ENCODE peak calls at places on chromosomes 3 and 15, in five cellular contexts. B is upper lobe of right lung, X is heart right ventricle, K is thyroid gland, O is lower leg skin. G is an unnamed sample.

GRCh38 chr3:162765524-162765923 is 1268.9 kb downstream of the OTOL1 start:
- DNase-seq in O (no peak), B (no peak), K (no peak), X (no peak), G (no peak)

GRCh38 chr15:95304116-95304873 is 1026.2 kb upstream of the NR2F2 start:
- DNase-seq in B (no peak), O (no peak), K (no peak), X (no peak), G (no peak)

GRCh38 chr15:92801774-92802464 is 98.2 kb upstream of the CHD2 start:
- DNase-seq in B (peak), O (peak), K (no peak), X (peak), G (peak)

GRCh38 chr3:56758539-56758981 is 43.2 kb downstream of the ARHGEF3 start:
- DNase-seq in X (no peak), O (peak), K (peak), B (no peak), G (no peak)

GRCh38 chr3:153289334-153289808 is 127.3 kb downstream of the RAP2B start:
- DNase-seq in X (no peak), B (no peak), K (no peak), O (no peak), G (no peak)

GRCh38 chr3:184479426-184480126 is 82.0 kb upstream of the EPHB3 start:
- DNase-seq in X (no peak), K (no peak), O (no peak), B (no peak), G (no peak)

GRCh38 chr3:72379500-72380187 is 468.6 kb downstream of the SHQ1 start:
- DNase-seq in X (no peak), B (no peak), K (no peak), O (no peak), G (no peak)

GRCh38 chr3:194880940-194881925 is 195.6 kb downstream of the FAM43A start:
- DNase-seq in X (no peak), O (no peak), K (no peak), B (no peak), G (no peak)

GRCh38 chr3:138259126-138259525 is 70.5 kb downstream of the NME9 start:
- DNase-seq in B (no peak), K (no peak), X (no peak), O (no peak), G (no peak)
- H3K4me3 ChIP-seq in B (no peak), K (no peak), X (no peak), O (no peak), G (no peak)

DNA sequence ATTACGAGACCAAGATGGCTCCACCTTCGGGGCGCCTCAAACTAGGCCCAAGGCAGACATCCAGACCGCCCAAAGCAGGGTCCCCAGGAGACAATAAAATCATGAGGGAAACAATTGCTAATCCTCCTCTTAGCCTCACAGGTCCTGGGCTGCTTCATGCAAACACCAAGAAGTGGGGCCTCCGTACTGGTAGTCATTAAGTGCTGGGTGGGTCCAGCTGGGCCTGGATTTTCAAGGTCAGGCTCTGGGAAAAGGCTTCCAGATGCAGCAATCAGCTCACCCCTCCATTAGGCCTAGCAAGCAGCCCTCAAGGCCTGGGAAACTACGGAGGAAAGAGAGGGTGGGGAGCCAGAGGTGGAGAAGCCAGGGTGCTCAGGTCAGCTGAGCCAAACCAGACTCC is 634 bp downstream of the FBXL22 start:
- DNase-seq in K (no peak), X (no peak), O (no peak), B (no peak), G (no peak)
- H3K4me3 ChIP-seq in K (no peak), X (peak), O (no peak), B (peak), G (peak)

GRCh38 chr3:186821429-186822367 is 15.4 kb upstream of the RFC4 start:
- DNase-seq in X (no peak), O (no peak), B (no peak), K (no peak), G (no peak)
- H3K4me3 ChIP-seq in X (no peak), O (no peak), B (no peak), K (no peak), G (no peak)

GRCh38 chr3:487580-487979 is 291.0 kb downstream of the CHL1 start:
- DNase-seq in B (no peak), K (no peak), X (no peak), O (no peak), G (no peak)

GRCh38 chr3:494190-494589 is 297.6 kb downstream of the CHL1 start:
- DNase-seq in B (no peak), O (no peak), X (no peak), K (no peak), G (no peak)

DNA sequence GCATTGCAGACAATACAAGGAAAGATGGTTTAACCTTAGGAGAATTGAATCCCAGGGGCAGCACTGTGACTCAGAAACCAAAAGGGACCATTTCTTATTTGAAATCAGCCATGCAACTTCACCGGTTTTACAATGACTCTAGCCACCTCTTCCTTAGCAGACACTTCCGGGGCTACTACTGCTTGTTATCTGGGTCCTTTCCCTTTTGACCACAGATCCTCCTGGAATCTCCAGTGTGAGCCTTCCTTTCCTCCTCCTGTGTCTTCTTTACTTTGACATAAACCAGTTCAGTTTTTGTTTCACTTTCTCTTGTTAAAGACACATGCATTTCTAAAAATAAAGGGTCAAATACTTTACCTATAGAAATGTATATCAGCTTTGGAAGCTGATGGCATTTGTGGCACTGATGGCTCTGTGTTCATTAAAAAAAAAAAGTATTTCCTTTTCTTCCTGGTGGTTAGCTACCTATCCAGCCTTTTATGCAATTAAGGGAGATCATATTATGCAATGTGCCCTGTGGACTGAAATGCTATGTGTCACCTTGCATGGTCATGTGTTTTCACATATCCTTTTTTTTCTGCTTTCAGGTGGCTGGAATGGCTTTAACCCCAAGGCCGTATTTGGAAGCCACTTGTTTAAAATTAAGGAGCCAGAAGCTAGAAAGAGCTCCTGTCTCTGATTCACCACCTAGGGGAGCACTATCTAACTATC is 296.2 kb downstream of the CHL1 start:
- DNase-seq in B (no peak), K (no peak), O (no peak), X (no peak), G (no peak)
- H3K4me3 ChIP-seq in B (no peak), K (no peak), O (no peak), X (no peak), G (no peak)

DNA sequence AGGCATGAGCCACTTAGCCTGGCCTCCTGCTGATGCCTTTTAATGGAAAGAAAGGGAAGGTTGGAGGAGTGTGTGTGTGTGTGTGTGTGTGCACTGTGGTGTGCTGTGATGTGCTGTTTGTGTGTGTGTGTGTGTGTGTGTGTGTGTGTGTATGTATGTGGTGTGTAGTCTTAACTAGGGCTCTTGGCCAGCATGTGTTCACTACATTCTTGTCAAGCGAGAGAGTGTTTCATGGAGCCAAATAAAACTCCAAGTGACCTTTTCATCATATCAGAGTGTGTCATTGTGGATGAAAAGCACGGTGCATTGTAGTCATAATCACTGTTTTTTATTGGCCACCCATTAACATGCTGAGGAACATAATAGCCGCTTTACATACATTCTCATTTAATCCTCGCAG is 30.8 kb upstream of the BHLHE40 start:
- DNase-seq in O (no peak), X (no peak), B (no peak), K (no peak), G (no peak)
- H3K4me3 ChIP-seq in O (no peak), X (no peak), B (no peak), K (no peak), G (no peak)

GRCh38 chr3:19093084-19093483 is 55.2 kb upstream of the KCNH8 start:
- DNase-seq in B (no peak), O (no peak), X (no peak), K (no peak), G (no peak)
- H3K4me3 ChIP-seq in B (no peak), O (no peak), X (no peak), K (no peak), G (no peak)

GRCh38 chr3:127456471-127457093 is 134.0 kb downstream of the TPRA1 start:
- DNase-seq in K (no peak), B (peak), X (no peak), O (no peak), G (peak)

GRCh38 chr3:127458698-127459097 is 131.8 kb downstream of the TPRA1 start:
- DNase-seq in O (no peak), B (no peak), K (peak), X (no peak), G (peak)

GRCh38 chr3:127455541-127456450 is 134.7 kb downstream of the TPRA1 start:
- DNase-seq in O (peak), X (peak), K (peak), B (peak), G (peak)

GRCh38 chr3:127457746-127458145 is 132.8 kb downstream of the TPRA1 start:
- DNase-seq in O (no peak), B (no peak), K (no peak), X (no peak), G (no peak)

DNA sequence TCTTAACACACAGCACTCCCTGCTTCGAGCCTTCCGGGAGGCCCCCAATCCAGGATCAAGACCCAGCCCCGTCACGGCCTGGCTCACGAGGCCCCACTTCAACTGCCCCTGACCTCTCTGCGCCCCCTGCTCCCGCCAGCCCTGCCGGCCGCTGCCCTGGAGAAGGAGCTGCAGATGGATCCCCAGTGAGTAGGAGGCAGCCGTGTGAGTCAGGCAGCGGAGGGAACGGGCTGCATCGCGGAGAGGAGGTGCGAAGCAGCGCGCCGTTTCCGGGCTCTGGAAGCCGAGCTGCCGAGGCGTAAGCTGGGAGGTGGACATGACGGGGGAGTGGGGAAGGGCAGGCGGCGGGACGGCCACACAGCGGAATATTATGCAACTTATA is 133.4 kb downstream of the TPRA1 start:
- DNase-seq in X (peak), B (peak), O (peak), K (peak), G (peak)
- H3K4me3 ChIP-seq in X (no peak), B (no peak), O (no peak), K (no peak), G (no peak)

G was measured in aorta.